ENCODE peak calls at places on chromosomes 5 and 9, in five cellular contexts. One of them, this sample, is unnamed.

GRCh38 chr5:91018185-91018584 is 364.9 kb downstream of the ARRDC3 start:
- DNase-seq in AG09309: no peak
- DNase-seq in A549: no peak
- DNase-seq in DND-41: no peak
- DNase-seq in AG04450: no peak
- DNase-seq in this sample: peak; percentile 31

GRCh38 chr5:1867114-1867814 is 15.5 kb downstream of the IRX4 start:
- DNase-seq in AG04450: no peak
- DNase-seq in A549: no peak
- DNase-seq in AG09309: no peak
- DNase-seq in DND-41: peak; percentile 13
- DNase-seq in this sample: no peak

GRCh38 chr5:167451091-167451490 is 840.4 kb upstream of the WWC1 start:
- DNase-seq in AG09309: peak; percentile 44
- DNase-seq in AG04450: no peak
- DNase-seq in DND-41: no peak
- DNase-seq in A549: no peak
- DNase-seq in this sample: peak; percentile 60

GRCh38 chr5:91065541-91065940 is 317.6 kb downstream of the ARRDC3 start:
- DNase-seq in AG09309: no peak
- DNase-seq in A549: no peak
- DNase-seq in AG04450: no peak
- DNase-seq in DND-41: no peak
- DNase-seq in this sample: no peak

GRCh38 chr9:112861155-112861554 is 29.5 kb downstream of the SLC46A2 start:
- DNase-seq in AG09309: no peak
- DNase-seq in DND-41: no peak
- DNase-seq in A549: no peak
- DNase-seq in AG04450: no peak
- DNase-seq in this sample: no peak

GRCh38 chr5:8923516-8923915 is 622.4 kb downstream of the SEMA5A start:
- DNase-seq in DND-41: no peak
- DNase-seq in AG04450: no peak
- DNase-seq in A549: no peak
- DNase-seq in AG09309: no peak
- DNase-seq in this sample: no peak

GRCh38 chr9:15349892-15350761 is 43.1 kb upstream of the TTC39B start:
- DNase-seq in AG04450: no peak
- DNase-seq in DND-41: no peak
- DNase-seq in A549: peak; percentile 38
- DNase-seq in AG09309: no peak
- DNase-seq in this sample: peak; percentile 44

GRCh38 chr5:16418471-16418922 is 47.1 kb downstream of the ZNF622 start:
- DNase-seq in AG09309: no peak
- DNase-seq in AG04450: no peak
- DNase-seq in DND-41: no peak
- DNase-seq in A549: no peak
- DNase-seq in this sample: no peak

GRCh38 chr5:154811239-154811638 is 39.2 kb downstream of the FAXDC2 start:
- DNase-seq in AG09309: no peak
- DNase-seq in AG04450: no peak
- DNase-seq in DND-41: no peak
- DNase-seq in A549: no peak
- DNase-seq in this sample: no peak

GRCh38 chr5:83974151-83974822 is 253.6 kb upstream of the HAPLN1 start:
- DNase-seq in A549: no peak
- DNase-seq in AG04450: no peak
- DNase-seq in AG09309: no peak
- DNase-seq in DND-41: no peak
- DNase-seq in this sample: no peak

GRCh38 chr5:143986567-143987242 is 174.7 kb downstream of the HMHB1 start:
- DNase-seq in A549: no peak
- DNase-seq in AG04450: peak; percentile 46
- DNase-seq in DND-41: no peak
- DNase-seq in AG09309: peak; percentile 47
- DNase-seq in this sample: peak; percentile 77

GRCh38 chr5:156802501-156802900 is 47.6 kb upstream of the PPP1R2B start:
- DNase-seq in AG09309: no peak
- DNase-seq in A549: no peak
- DNase-seq in DND-41: no peak
- DNase-seq in AG04450: no peak
- DNase-seq in this sample: no peak

GRCh38 chr5:56451742-56452141 is 218.6 kb upstream of the ANKRD55 start:
- DNase-seq in A549: no peak
- DNase-seq in AG04450: no peak
- DNase-seq in DND-41: no peak
- DNase-seq in AG09309: no peak
- DNase-seq in this sample: no peak

GRCh38 chr5:158805195-158805594 is 294.5 kb downstream of the EBF1 start:
- DNase-seq in AG04450: no peak
- DNase-seq in AG09309: no peak
- DNase-seq in A549: no peak
- DNase-seq in DND-41: no peak
- DNase-seq in this sample: no peak

GRCh38 chr5:133916479-133916878 is 51.9 kb downstream of the C5orf15 start:
- DNase-seq in AG04450: no peak
- DNase-seq in AG09309: no peak
- DNase-seq in DND-41: no peak
- DNase-seq in A549: no peak
- DNase-seq in this sample: no peak

GRCh38 chr5:7503564-7503963 is 107.6 kb downstream of the ADCY2 start:
- DNase-seq in AG09309: no peak
- DNase-seq in DND-41: no peak
- DNase-seq in A549: no peak
- DNase-seq in AG04450: no peak
- DNase-seq in this sample: no peak

GRCh38 chr9:28270156-28270555 is 696.9 kb upstream of the C9orf72 start:
- DNase-seq in DND-41: no peak
- DNase-seq in AG04450: no peak
- DNase-seq in AG09309: no peak
- DNase-seq in A549: no peak
- DNase-seq in this sample: no peak

GRCh38 chr5:137933491-137933911 is 44.2 kb downstream of the PKD2L2 start:
- DNase-seq in DND-41: no peak
- DNase-seq in AG09309: no peak
- DNase-seq in AG04450: no peak
- DNase-seq in A549: no peak
- DNase-seq in this sample: peak; percentile 47

DNA sequence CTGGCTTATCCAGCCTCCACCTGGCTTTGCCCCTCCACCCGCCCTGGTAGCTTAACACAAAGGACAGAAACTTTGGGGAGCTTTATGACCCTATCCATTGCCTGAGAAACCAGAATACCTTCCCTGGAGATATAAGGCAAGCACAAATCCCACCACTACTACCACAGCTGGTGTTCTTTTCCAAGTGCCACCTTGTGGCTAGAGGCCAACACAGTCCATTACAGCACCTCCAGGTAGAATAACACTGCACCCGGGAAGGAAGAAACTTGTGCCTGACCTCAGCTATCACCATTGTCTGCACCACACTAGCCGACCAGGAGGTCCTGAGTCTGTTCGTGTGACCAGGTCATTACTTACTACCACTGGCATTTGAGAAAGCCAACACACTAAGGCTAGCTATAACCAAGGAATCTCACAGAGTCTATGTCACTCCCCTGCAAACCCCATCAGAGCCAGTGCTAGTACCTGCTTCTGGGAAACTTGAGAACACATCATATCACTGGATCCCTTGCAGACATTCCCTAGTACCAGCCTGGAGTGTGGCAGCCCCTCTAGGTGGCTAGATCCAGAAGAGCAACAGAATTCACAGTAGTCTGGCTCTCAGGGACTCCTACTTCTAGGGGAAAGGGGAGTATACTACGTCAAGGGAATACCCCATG is 74.0 kb upstream of the RUSC2 start:
- DNase-seq in A549: no peak
- DNase-seq in DND-41: no peak
- DNase-seq in AG09309: no peak
- DNase-seq in AG04450: no peak
- DNase-seq in this sample: no peak
- TF ChIP-seq CTCF in A549: no peak
- TF ChIP-seq CTCF in DND-41: no peak
- TF ChIP-seq CTCF in AG09309: no peak
- TF ChIP-seq CTCF in AG04450: no peak
- TF ChIP-seq CTCF in this sample: no peak

GRCh38 chr9:129666575-129666974 is 1.1 kb downstream of the PRRX2 start:
- DNase-seq in AG09309: no peak
- DNase-seq in AG04450: no peak
- DNase-seq in A549: no peak
- DNase-seq in DND-41: no peak
- DNase-seq in this sample: no peak

GRCh38 chr9:129665008-129665771 is at the start of gene PRRX2:
- DNase-seq in DND-41: no peak
- DNase-seq in A549: peak; percentile 49
- DNase-seq in AG04450: no peak
- DNase-seq in AG09309: no peak
- DNase-seq in this sample: no peak

GRCh38 chr9:129667378-129667777 is 1.9 kb downstream of the PRRX2 start:
- DNase-seq in A549: no peak
- DNase-seq in DND-41: no peak
- DNase-seq in AG04450: no peak
- DNase-seq in AG09309: no peak
- DNase-seq in this sample: no peak

GRCh38 chr9:129664664-129665007 is 811 bp upstream of the PRRX2 start:
- DNase-seq in AG09309: no peak
- DNase-seq in A549: no peak
- DNase-seq in DND-41: no peak
- DNase-seq in AG04450: no peak
- DNase-seq in this sample: no peak

GRCh38 chr9:129665814-129666511 is 516 bp downstream of the PRRX2 start:
- DNase-seq in AG09309: no peak
- DNase-seq in DND-41: no peak
- DNase-seq in AG04450: no peak
- DNase-seq in A549: no peak
- DNase-seq in this sample: no peak
- H3K4me3 ChIP-seq in AG09309: peak overlapping the region; percentile 47
- H3K4me3 ChIP-seq in DND-41: no peak overlapping the region
- H3K4me3 ChIP-seq in AG04450: peak overlapping the region; percentile 75
- H3K4me3 ChIP-seq in A549: peak overlapping the region; percentile 77
- H3K4me3 ChIP-seq in this sample: no peak overlapping the region

DNA sequence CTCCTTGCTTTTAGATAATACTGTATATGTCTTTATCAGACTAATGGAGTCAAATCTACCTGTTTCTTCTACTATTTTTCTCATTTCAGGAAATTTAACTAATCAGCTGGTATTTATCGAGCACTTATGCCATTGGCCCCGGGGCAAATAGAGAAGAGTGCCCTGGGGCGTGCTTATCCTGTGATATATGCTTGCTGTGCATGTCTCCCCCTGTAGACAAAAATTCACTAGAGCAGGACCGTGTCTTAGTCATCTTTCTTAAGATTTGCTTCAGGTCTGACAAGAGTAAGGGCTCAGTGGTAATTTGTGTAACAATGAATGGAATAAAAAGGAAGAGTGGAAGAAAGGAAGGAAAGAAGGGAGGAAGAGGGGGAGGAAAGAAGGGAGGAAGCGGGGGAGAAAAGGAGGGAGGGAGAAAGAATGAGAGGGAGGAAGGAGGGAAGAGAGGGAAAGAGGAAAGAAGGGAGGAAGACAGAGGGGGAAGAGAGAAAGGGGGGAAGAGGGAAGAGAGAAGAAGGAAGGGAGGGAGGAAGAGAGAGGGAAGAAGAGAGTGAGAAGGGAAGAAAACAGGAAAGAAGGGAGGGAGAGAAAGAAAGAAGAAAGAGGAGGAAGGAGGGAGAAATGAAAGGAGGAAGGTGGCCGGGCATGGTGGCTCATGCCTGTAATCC is 295.7 kb upstream of the PANK3 start:
- DNase-seq in AG04450: no peak
- DNase-seq in AG09309: no peak
- DNase-seq in DND-41: peak; percentile 17
- DNase-seq in A549: no peak
- DNase-seq in this sample: peak; percentile 15
- TF ChIP-seq CTCF in AG04450: peak; percentile 27
- TF ChIP-seq CTCF in AG09309: peak; percentile 20
- TF ChIP-seq CTCF in DND-41: peak; percentile 59
- TF ChIP-seq CTCF in A549: peak; percentile 24
- TF ChIP-seq CTCF in this sample: peak; percentile 22

GRCh38 chr5:88694087-88694703 is 188.8 kb downstream of the MEF2C start:
- DNase-seq in AG04450: no peak
- DNase-seq in DND-41: no peak
- DNase-seq in A549: no peak
- DNase-seq in AG09309: no peak
- DNase-seq in this sample: no peak
- H3K4me3 ChIP-seq in AG04450: no peak overlapping the region
- H3K4me3 ChIP-seq in DND-41: no peak overlapping the region
- H3K4me3 ChIP-seq in A549: no peak overlapping the region
- H3K4me3 ChIP-seq in AG09309: no peak overlapping the region
- H3K4me3 ChIP-seq in this sample: no peak overlapping the region

GRCh38 chr9:24257726-24258125 is 288.0 kb downstream of the IZUMO3 start:
- DNase-seq in DND-41: no peak
- DNase-seq in A549: no peak
- DNase-seq in AG09309: no peak
- DNase-seq in AG04450: no peak
- DNase-seq in this sample: no peak

DNA sequence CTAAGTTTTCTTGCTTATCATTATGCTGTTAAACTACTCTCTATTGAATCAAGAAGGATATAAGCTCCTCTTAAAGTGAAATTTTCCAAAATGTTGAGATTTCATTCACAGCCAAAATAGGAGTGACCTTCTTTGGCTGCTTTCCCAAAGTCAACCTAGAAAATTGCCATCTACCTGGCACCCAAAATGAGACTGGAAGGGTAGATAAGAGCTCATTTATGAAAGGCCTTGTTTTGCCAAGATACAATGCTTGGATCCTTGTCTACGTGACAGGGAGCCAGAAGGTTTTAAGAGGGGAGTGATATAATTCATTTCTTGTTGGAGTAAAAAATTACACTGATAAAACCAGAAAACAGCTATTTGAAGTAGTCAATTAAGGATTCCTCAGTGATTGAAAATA is 287.1 kb downstream of the IZUMO3 start:
- DNase-seq in A549: no peak
- DNase-seq in DND-41: no peak
- DNase-seq in AG04450: no peak
- DNase-seq in AG09309: no peak
- DNase-seq in this sample: no peak
- TF ChIP-seq CTCF in A549: no peak
- TF ChIP-seq CTCF in DND-41: no peak
- TF ChIP-seq CTCF in AG04450: no peak
- TF ChIP-seq CTCF in AG09309: no peak
- TF ChIP-seq CTCF in this sample: no peak

GRCh38 chr9:125646222-125647100 is 60.5 kb downstream of the MAPKAP1 start:
- DNase-seq in A549: no peak
- DNase-seq in AG09309: no peak
- DNase-seq in AG04450: no peak
- DNase-seq in DND-41: no peak
- DNase-seq in this sample: no peak
- H3K4me3 ChIP-seq in A549: no peak overlapping the region
- H3K4me3 ChIP-seq in AG09309: no peak overlapping the region
- H3K4me3 ChIP-seq in AG04450: no peak overlapping the region
- H3K4me3 ChIP-seq in DND-41: no peak overlapping the region
- H3K4me3 ChIP-seq in this sample: no peak overlapping the region